ENCODE peak calls at places on chromosomes 6 and 20, in six cellular contexts. S is neuronal stem cell; E is ovary; A is naive thymus-derived CD4-positive, alpha-beta T cell; R is CD8-positive, alpha-beta memory T cell; U is aorta. D is an unnamed sample.

GRCh38 chr6:105592329-105592728 is 189.4 kb upstream of the PREP start:
- DNase-seq in U (no peak), R (no peak), A (no peak), E (no peak), S (no peak), D (no peak)

GRCh38 chr6:154156135-154156948 is 117.3 kb downstream of the OPRM1 start:
- DNase-seq in R (peak; percentile 75), S (no peak), U (no peak), A (peak; percentile 67), E (no peak), D (no peak)

GRCh38 chr6:7697820-7698623 is 27.9 kb upstream of the BMP6 start:
- DNase-seq in R (no peak), U (no peak), A (no peak), S (no peak), E (no peak), D (no peak)

GRCh38 chr6:53696351-53696750 is 30.8 kb upstream of the KLHL31 start:
- DNase-seq in A (no peak), R (no peak), E (no peak), S (no peak), U (no peak), D (no peak)

GRCh38 chr20:59431014-59431413 is 130.6 kb downstream of the EDN3 start:
- DNase-seq in U (no peak), R (no peak), A (no peak), E (no peak), S (no peak), D (no peak)

GRCh38 chr6:7784706-7785105 is 58.8 kb downstream of the BMP6 start:
- DNase-seq in E (no peak), U (no peak), S (no peak), R (no peak), A (no peak), D (no peak)

GRCh38 chr6:147003186-147003585 is 201.0 kb upstream of the STXBP5 start:
- DNase-seq in E (no peak), A (no peak), S (no peak), R (no peak), U (no peak), D (no peak)

GRCh38 chr6:55925292-55925691 is 49.9 kb upstream of the BMP5 start:
- DNase-seq in E (no peak), U (no peak), A (no peak), S (no peak), R (no peak), D (no peak)

GRCh38 chr20:34222208-34222607 is 19.0 kb upstream of the ASIP start:
- DNase-seq in S (no peak), A (no peak), E (no peak), U (no peak), R (no peak), D (no peak)

GRCh38 chr6:99096186-99096585 is 148.4 kb upstream of the FBXL4 start:
- DNase-seq in R (no peak), S (no peak), U (no peak), E (no peak), A (no peak), D (no peak)

GRCh38 chr20:29299811-29300578 is 1957.5 kb upstream of the DEFB115 start:
- DNase-seq in U (no peak), R (no peak), S (no peak), A (no peak), E (no peak), D (peak; percentile 75)

GRCh38 chr6:140979642-140980091 is 1153.1 kb upstream of the GJE1 start:
- DNase-seq in S (no peak), U (no peak), R (no peak), E (peak; percentile 33), A (no peak), D (peak; percentile 51)

GRCh38 chr20:1844723-1845523 is 50.3 kb upstream of the SIRPA start:
- DNase-seq in S (no peak), E (no peak), A (no peak), U (no peak), R (no peak), D (no peak)

GRCh38 chr20:37262516-37262915 is 902 bp upstream of the GHRH start:
- DNase-seq in A (no peak), E (no peak), R (no peak), S (no peak), U (peak; percentile 40), D (no peak)

GRCh38 chr6:7922596-7922995 is 12.0 kb upstream of the TXNDC5 start:
- DNase-seq in A (no peak), U (no peak), R (no peak), S (no peak), E (no peak), D (no peak)

GRCh38 chr6:136683209-136683941 is 108.9 kb downstream of the MAP3K5 start:
- DNase-seq in E (peak; percentile 18), U (no peak), S (no peak), A (no peak), R (no peak), D (no peak)

GRCh38 chr20:62761058-62761758 is 35.1 kb upstream of the MRGBP start:
- DNase-seq in U (no peak), S (no peak), R (no peak), E (no peak), A (no peak), D (peak; percentile 75)

GRCh38 chr6:95091823-95092436 is 485.4 kb upstream of the MANEA start:
- DNase-seq in S (peak; percentile 45), U (no peak), A (no peak), R (no peak), E (no peak), D (no peak)

GRCh38 chr6:99288668-99289067 is 60.8 kb downstream of the FAXC start:
- DNase-seq in E (no peak), R (no peak), S (no peak), A (no peak), U (no peak), D (no peak)

GRCh38 chr20:49699200-49699992 is 14.3 kb downstream of the B4GALT5 start:
- DNase-seq in E (no peak), S (no peak), A (no peak), R (no peak), U (no peak), D (no peak)

GRCh38 chr6:126607281-126607680 is 267.4 kb downstream of the CENPW start:
- DNase-seq in R (no peak), U (no peak), E (no peak), S (no peak), A (no peak), D (no peak)

GRCh38 chr6:150016324-150017185 is 8.8 kb downstream of the RAET1L start:
- DNase-seq in S (peak; percentile 63), R (peak; percentile 68), U (no peak), A (peak; percentile 77), E (no peak), D (no peak)

GRCh38 chr6:160260283-160261119 is 1.9 kb upstream of the SLC22A2 start:
- DNase-seq in A (no peak), R (no peak), E (no peak), S (no peak), U (no peak), D (no peak)

GRCh38 chr6:118896339-118897136 is 2.6 kb downstream of the ASF1A start:
- DNase-seq in S (no peak), A (peak; percentile 56), E (no peak), U (no peak), R (no peak), D (no peak)

GRCh38 chr20:61761453-61762207 is 304.1 kb downstream of the TAF4 start:
- DNase-seq in U (peak; percentile 67), A (no peak), E (no peak), R (no peak), S (no peak), D (peak; percentile 58)

GRCh38 chr6:106300944-106301343 is 24.6 kb downstream of the ATG5 start:
- DNase-seq in E (no peak), U (no peak), R (no peak), S (no peak), A (peak; percentile 19), D (no peak)

GRCh38 chr6:75147512-75147911 is 58.3 kb downstream of the COL12A1 start:
- DNase-seq in S (no peak), E (no peak), R (no peak), U (no peak), A (no peak), D (no peak)

DNA sequence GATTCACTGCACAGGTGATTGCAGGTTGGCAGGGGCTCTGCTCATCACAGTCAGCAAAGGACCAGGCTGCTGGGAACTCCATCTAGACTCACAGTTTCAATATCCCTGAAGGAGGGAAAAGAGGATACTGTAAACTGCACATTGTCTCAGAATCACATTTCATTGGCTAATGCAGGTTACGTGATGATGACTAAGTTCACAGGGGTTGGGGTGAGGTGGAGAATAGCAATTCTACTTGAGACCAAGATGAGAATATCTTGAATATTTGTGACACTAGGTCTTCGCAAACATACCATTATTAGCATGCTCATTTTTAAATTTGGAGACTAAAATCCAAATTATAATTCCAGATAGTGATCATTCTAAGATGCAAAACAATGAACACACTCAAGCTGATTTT is 208.5 kb upstream of the CITED2 start:
- DNase-seq in U (no peak), R (no peak), A (no peak), E (no peak), S (no peak), D (no peak)
- H3K4me1 ChIP-seq in U (no peaks in the 10 kb centered on the region), R (peaks cover 12% of the 10 kb centered on the region), A (no peaks in the 10 kb centered on the region), E (peaks cover 3% of the 10 kb centered on the region), S (peaks cover 4% of the 10 kb centered on the region), D (peaks cover 10% of the 10 kb centered on the region)

DNA sequence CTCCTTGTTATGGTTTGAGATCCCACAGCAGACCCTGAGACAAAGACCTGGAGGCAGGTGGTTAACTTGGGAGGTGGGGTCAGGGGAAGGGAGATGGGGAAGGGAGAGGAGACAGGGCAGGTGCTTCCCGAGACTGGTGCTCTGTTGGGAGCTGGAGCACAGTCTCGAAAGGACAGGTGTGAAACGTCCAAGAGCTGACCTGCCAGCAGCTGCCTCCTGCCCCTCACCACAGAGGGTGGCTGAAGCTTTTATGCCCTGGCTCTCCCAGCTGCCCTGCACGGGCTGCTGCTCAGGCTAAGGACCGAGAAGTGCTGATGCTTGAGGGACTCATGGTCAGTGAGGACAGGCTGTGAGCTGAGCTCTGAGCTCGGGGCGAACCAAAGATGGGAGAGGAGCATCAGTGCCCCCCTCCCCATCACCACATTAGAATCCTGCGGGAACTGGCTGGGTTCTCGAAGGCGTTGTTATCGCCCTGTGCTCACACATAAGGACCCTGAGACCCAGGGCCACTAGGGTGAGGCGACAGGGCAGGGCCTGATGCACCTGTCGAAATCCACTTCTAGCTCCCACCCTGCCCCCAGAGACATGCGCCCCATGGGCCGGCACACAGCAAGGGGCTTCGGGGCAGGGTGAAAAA is 25.3 kb upstream of the CD93 start:
- DNase-seq in A (no peak), U (peak; percentile 60), R (no peak), S (no peak), E (no peak), D (no peak)
- H3K4me1 ChIP-seq in A (no peaks in the 10 kb centered on the region), U (no peaks in the 10 kb centered on the region), R (no peaks in the 10 kb centered on the region), S (peaks cover 3% of the 10 kb centered on the region), E (no peaks in the 10 kb centered on the region), D (peaks cover 32% of the 10 kb centered on the region)

DNA sequence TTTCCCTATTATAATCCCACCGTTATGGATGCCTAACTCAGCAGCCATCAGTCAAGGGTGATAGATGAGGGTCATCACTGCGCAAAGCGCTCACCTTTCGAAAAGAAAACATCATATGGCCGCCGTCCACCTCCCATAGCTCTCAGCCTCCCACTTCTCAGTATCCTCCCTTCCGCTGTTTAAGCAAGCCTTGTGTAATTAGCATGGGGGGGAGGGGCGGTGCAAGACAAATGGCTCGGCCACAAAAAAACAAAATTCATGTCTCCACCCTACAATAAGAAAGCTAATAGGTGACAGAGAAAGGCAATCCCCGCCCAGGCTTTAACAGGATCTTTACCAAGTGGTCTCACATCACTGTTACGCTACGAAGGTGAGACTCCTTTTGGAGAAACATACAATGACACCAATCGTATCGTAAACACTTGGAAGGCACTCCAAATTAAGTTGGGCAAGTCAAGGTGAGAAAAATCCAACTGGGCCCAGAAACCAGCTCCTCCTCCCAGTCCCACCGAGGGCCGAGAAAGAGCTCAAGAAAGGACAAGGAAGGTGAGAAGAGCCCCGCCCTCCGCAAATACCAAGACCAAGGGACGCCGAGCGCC is 645 bp downstream of the DDX39B start:
- DNase-seq in S (peak; percentile 29), A (peak; percentile 83), E (peak; percentile 50), U (peak; percentile 84), R (peak; percentile 87), D (peak; percentile 67)
- H3K4me1 ChIP-seq in S (peaks cover 13% of the 10 kb centered on the region), A (peaks cover 38% of the 10 kb centered on the region), E (peaks cover 11% of the 10 kb centered on the region), U (peaks cover 3% of the 10 kb centered on the region), R (peaks cover 42% of the 10 kb centered on the region), D (peaks cover 35% of the 10 kb centered on the region)

GRCh38 chr6:21750479-21751018 is 157.0 kb downstream of the SOX4 start:
- DNase-seq in E (no peak), U (no peak), S (no peak), A (no peak), R (no peak), D (no peak)
- H3K4me1 ChIP-seq in E (peaks cover 10% of the 10 kb centered on the region), U (no peaks in the 10 kb centered on the region), S (peaks cover 15% of the 10 kb centered on the region), A (no peaks in the 10 kb centered on the region), R (no peaks in the 10 kb centered on the region), D (peaks cover 15% of the 10 kb centered on the region)